ENCODE peak calls at places on chromosome 4, in eight cellular contexts. T is AG04449; Q is ureter; H is stimulated activated CD8-positive, alpha-beta memory T cell treated with anti-CD3 and anti-CD28 coated beads, Interleukin-4, amount 100 ng/mL, for 24 hours; K is amniotic epithelial cell; X is kidney glomerular epithelial cell; W is activated T-cell treated with anti-CD3 and anti-CD28 coated beads, Interleukin-2, amount 50 U/mL, for 72 hours; I is activated CD4-positive, alpha-beta memory T cell treated with anti-CD3 and anti-CD28 coated beads for 36 hours. O is an unnamed sample.

GRCh38 chr4:114279066-114279465 is 299.6 kb upstream of the ARSJ start:
- DNase-seq in X (no peak), T (no peak), I (no peak), K (no peak), H (no peak), W (no peak), Q (no peak), O (no peak)

GRCh38 chr4:159823743-159824142 is 720.9 kb downstream of the RAPGEF2 start:
- DNase-seq in W (no peak), T (no peak), I (no peak), Q (no peak), X (no peak), H (no peak), K (peak), O (no peak)

GRCh38 chr4:86279247-86279960 is 80.4 kb downstream of the MAPK10 start:
- DNase-seq in H (no peak), I (no peak), W (no peak), X (no peak), T (no peak), K (no peak), Q (no peak), O (no peak)

GRCh38 chr4:33465565-33465964 is 2745.4 kb downstream of the PCDH7 start:
- DNase-seq in Q (no peak), H (no peak), X (no peak), W (no peak), T (no peak), K (no peak), I (no peak), O (no peak)

GRCh38 chr4:73234712-73235111 is 23.9 kb downstream of the ANKRD17 start:
- DNase-seq in I (no peak), W (no peak), K (peak), T (no peak), X (no peak), Q (no peak), H (no peak), O (no peak)

GRCh38 chr4:127747883-127748282 is 17.7 kb downstream of the SLC25A31 start:
- DNase-seq in T (no peak), I (no peak), X (no peak), H (no peak), W (no peak), Q (no peak), K (no peak), O (no peak)

GRCh38 chr4:140673729-140674128 is 82.5 kb downstream of the TBC1D9 start:
- DNase-seq in K (peak), X (no peak), H (no peak), W (no peak), T (no peak), Q (no peak), I (no peak), O (peak)

GRCh38 chr4:38565271-38566199 is 98.5 kb upstream of the KLF3 start:
- DNase-seq in H (no peak), X (no peak), Q (peak), K (no peak), T (peak), W (no peak), I (no peak), O (peak)

GRCh38 chr4:53043900-53044650 is 182.0 kb downstream of the RASL11B start:
- DNase-seq in W (no peak), K (no peak), Q (no peak), X (no peak), H (no peak), T (no peak), I (no peak), O (no peak)

GRCh38 chr4:164572877-164573279 is 181.1 kb upstream of the SMIM31 start:
- DNase-seq in Q (no peak), X (peak), W (no peak), H (no peak), K (peak), I (no peak), T (no peak), O (no peak)

GRCh38 chr4:74189331-74190043 is 31.6 kb downstream of the MTHFD2L start:
- DNase-seq in X (peak), T (no peak), Q (no peak), I (no peak), W (no peak), H (no peak), K (peak), O (peak)

GRCh38 chr4:186932196-186932595 is 208.5 kb upstream of the FAT1 start:
- DNase-seq in Q (no peak), I (no peak), T (no peak), K (no peak), X (no peak), H (no peak), W (no peak), O (no peak)

GRCh38 chr4:1869530-1870327 is 1.5 kb upstream of the NSD2 start:
- DNase-seq in H (no peak), W (no peak), I (no peak), X (no peak), T (no peak), K (no peak), Q (peak), O (no peak)

GRCh38 chr4:174929346-174929745 is 11.2 kb downstream of the ADAM29 start:
- DNase-seq in Q (no peak), I (no peak), H (no peak), W (no peak), X (no peak), T (no peak), K (no peak), O (no peak)

GRCh38 chr4:80500593-80500992 is 165.1 kb downstream of the CFAP299 start:
- DNase-seq in H (no peak), I (no peak), K (no peak), Q (no peak), W (no peak), X (no peak), T (no peak), O (no peak)

GRCh38 chr4:1310796-1311715 is 21.4 kb downstream of the MAEA start:
- DNase-seq in H (no peak), K (no peak), T (no peak), Q (no peak), X (no peak), W (no peak), I (peak), O (no peak)